ENCODE peak calls at places on chromosome 15, in four cellular contexts. N, T, V and S are unnamed samples.

GRCh38 chr15:28123408-28124023 is 24.4 kb upstream of the OCA2 start:
- DNase-seq in V (peak), N (peak), T (no peak), S (peak)

GRCh38 chr15:57401546-57401945 is 25.2 kb downstream of the CGNL1 start:
- DNase-seq in V (no peak), N (no peak), T (no peak), S (no peak)

GRCh38 chr15:89332446-89332845 is 2.2 kb downstream of the POLG start:
- DNase-seq in N (no peak), T (peak), V (no peak), S (no peak)

GRCh38 chr15:89363133-89363532 is 28.5 kb upstream of the POLG start:
- DNase-seq in T (no peak), N (no peak), V (no peak), S (no peak)

GRCh38 chr15:98518823-98519561 is 129.3 kb upstream of the IGF1R start:
- DNase-seq in V (peak), T (no peak), N (peak), S (peak)

GRCh38 chr15:57217716-57218598 is 158.3 kb upstream of the CGNL1 start:
- DNase-seq in T (no peak), V (no peak), N (no peak), S (no peak)

GRCh38 chr15:39300451-39301153 is 280.3 kb upstream of the THBS1 start:
- DNase-seq in T (no peak), V (no peak), N (no peak), S (no peak)

GRCh38 chr15:35696767-35697231 is 150.8 kb upstream of the DPH6 start:
- DNase-seq in T (no peak), N (no peak), V (no peak), S (no peak)

GRCh38 chr15:82851981-82852511 is 42.6 kb downstream of the WHAMM start:
- DNase-seq in V (no peak), N (peak), T (peak), S (no peak)

GRCh38 chr15:77481670-77482069 is 61.0 kb downstream of the HMG20A start:
- DNase-seq in T (no peak), N (no peak), V (no peak), S (no peak)

GRCh38 chr15:76752549-76752948 is 152.6 kb downstream of the SCAPER start:
- DNase-seq in T (no peak), V (no peak), N (no peak), S (no peak)

GRCh38 chr15:31268911-31269784 is 57.5 kb upstream of the KLF13 start:
- DNase-seq in T (peak), N (peak), V (peak), S (no peak)

GRCh38 chr15:72532991-72533601 is 59.0 kb downstream of the ARIH1 start:
- DNase-seq in V (no peak), N (no peak), T (no peak), S (no peak)

GRCh38 chr15:29596266-29596665 is 226.0 kb downstream of the TJP1 start:
- DNase-seq in N (no peak), V (no peak), T (no peak), S (no peak)

GRCh38 chr15:25783607-25784131 is 79.5 kb downstream of the ATP10A start:
- DNase-seq in N (no peak), V (no peak), T (peak), S (no peak)

GRCh38 chr15:57330619-57331018 is 45.7 kb upstream of the CGNL1 start:
- DNase-seq in V (no peak), N (no peak), T (no peak), S (no peak)

GRCh38 chr15:69337133-69337532 is 38.4 kb downstream of the PAQR5 start:
- DNase-seq in V (no peak), N (no peak), T (no peak), S (no peak)

GRCh38 chr15:40891810-40892448 is 2.3 kb upstream of the VPS18 start:
- DNase-seq in N (peak), V (peak), T (no peak), S (no peak)

GRCh38 chr15:85312925-85313324 is 67.5 kb upstream of the AKAP13 start:
- DNase-seq in T (no peak), N (no peak), V (no peak), S (no peak)
- TF ChIP-seq POLR2AphosphoS5 in T (no peak), N (no peak), V (no peak), S (no peak)

DNA sequence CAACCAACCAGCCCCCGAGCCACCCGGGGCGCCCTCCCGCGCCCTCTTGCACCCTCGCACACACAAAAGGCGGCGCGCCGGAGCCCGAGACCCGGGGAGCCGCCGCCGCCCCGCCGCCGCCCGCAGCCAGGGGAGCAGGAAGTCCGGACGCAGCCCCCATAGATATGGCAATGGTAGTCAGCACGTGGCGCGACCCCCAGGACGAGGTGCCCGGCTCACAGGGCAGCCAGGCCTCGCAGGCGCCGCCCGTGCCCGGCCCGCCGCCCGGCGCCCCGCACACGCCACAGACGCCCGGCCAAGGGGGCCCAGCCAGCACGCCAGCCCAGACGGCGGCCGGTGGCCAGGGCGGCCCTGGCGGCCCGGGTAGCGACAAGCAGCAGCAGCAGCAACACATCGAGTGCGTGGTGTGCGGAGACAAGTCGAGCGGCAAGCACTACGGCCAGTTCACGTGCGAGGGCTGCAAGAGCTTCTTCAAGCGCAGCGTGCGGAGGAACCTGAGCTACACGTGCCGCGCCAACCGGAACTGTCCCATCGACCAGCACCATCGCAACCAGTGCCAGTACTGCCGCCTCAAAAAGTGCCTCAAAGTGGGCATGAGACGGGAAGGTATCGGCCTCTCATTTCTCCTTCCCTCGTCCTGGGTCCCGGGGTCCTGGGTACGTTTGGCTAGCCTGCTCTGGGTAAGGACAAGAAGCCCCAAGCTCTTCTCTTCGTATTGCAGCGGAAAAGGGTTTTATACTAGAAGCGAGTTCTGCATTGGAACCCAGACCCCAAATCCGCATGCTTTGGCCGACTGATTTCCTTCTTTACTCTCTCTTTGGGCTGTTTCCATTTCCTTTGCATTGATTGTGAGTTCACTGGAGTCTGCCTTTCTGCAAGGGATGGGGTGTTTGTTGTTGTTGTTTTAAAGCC is 1.7 kb downstream of the NR2F2 start:
- DNase-seq in T (no peak), V (peak), N (no peak), S (no peak)
- TF ChIP-seq POLR2AphosphoS5 in T (no peak), V (no peak), N (peak), S (no peak)

DNA sequence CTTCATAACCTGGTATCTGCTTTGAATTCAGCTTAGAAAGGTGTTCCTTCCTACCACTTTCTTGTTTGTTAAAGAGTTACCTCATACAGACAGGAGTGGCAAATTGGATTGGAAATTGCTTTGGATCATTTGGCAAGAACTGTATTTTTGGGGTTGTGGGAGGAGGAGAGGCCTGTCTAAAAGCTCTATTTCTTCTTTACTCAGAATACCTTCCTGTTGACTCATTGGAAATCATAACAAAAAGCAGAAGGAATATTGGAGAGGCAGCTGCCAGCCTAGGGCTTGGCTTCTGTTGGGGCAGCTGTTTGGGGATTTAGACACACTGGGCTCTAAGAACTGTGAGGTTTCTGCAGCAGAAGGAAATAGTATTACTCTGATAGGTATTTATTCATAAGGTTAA is 14.2 kb downstream of the IQGAP1 start:
- DNase-seq in T (peak), V (no peak), N (no peak), S (no peak)
- TF ChIP-seq POLR2AphosphoS5 in T (peak), V (peak), N (peak), S (no peak)

GRCh38 chr15:60374628-60375081 is 23.1 kb downstream of the ANXA2 start:
- DNase-seq in V (no peak), N (peak), T (no peak), S (no peak)
- TF ChIP-seq POLR2AphosphoS5 in V (peak), N (peak), T (no peak), S (no peak)

GRCh38 chr15:63551400-63551799 is 45.8 kb upstream of the FBXL22 start:
- DNase-seq in T (no peak), N (no peak), V (no peak), S (no peak)

GRCh38 chr15:63554337-63554927 is 42.8 kb upstream of the FBXL22 start:
- DNase-seq in V (no peak), N (no peak), T (no peak), S (no peak)

GRCh38 chr15:63556246-63556645 is 40.9 kb upstream of the FBXL22 start:
- DNase-seq in V (no peak), N (no peak), T (no peak), S (no peak)

GRCh38 chr15:63555520-63555919 is 41.7 kb upstream of the FBXL22 start:
- DNase-seq in V (no peak), T (no peak), N (no peak), S (no peak)

DNA sequence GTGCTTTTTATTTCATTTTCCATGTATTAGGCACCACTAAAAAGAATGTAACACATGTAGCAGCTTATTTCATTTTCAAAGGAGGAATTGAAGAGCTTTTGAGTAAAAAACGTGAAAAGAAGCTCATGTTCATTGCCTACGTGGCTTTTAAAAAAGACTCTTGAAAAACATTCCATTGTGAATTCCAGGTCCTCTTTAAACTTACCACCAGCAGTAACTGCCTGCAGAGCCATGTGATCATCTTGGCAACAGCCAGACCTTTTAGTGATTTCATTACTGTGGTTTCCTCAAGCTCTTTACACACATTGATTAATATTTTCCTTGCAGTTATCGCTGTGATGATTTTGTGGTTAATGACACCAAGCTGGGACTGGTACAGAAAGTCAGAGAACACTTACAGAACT is 43.8 kb upstream of the FBXL22 start:
- DNase-seq in T (no peak), V (no peak), N (peak), S (no peak)
- TF ChIP-seq POLR2AphosphoS5 in T (no peak), V (no peak), N (peak), S (no peak)

GRCh38 chr15:66884661-66885237 is 180.7 kb upstream of the SMAD3 start:
- DNase-seq in N (no peak), T (peak), V (no peak), S (no peak)

GRCh38 chr15:66882251-66883020 is 180.4 kb downstream of the SMAD6 start:
- DNase-seq in V (no peak), T (no peak), N (no peak), S (no peak)

GRCh38 chr15:66881173-66881905 is 179.3 kb downstream of the SMAD6 start:
- DNase-seq in T (no peak), N (no peak), V (no peak), S (no peak)

GRCh38 chr15:66885281-66885915 is 180.0 kb upstream of the SMAD3 start:
- DNase-seq in T (peak), V (no peak), N (no peak), S (no peak)

DNA sequence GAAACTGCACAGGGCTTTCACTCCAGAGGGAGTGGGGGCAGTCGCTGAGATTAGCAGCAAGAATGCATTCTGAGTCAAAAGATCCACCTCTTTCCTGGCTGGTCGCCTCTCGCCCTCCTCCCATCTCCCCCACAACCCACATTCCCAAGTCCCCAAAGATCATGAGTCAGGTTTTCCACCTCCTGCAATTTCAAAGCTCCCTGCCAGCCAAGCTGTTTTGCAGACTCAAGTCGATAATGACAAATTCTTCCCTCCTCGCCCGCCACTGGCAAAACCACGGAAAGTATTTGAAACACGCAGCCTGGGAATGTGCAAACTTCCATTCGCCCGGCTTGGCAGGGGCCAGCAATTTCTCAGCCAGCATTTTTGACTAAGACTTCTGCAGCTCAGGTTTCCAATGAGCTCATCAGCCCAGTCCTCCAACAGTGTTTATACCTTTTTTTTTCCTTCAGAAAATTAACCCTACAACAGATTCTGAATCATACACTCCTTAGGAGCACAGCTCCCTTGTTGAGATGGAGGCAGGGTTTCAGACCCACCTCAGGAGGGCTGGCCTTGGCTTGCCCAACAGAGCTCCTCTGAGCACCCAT is 181.4 kb downstream of the SMAD6 start:
- DNase-seq in V (peak), T (peak), N (peak), S (no peak)
- TF ChIP-seq POLR2AphosphoS5 in V (peak), T (peak), N (peak), S (no peak)